ENCODE peak calls at places on chromosomes 11 and 22, in eight cellular contexts. B, U, Q, T, J, F, C and Z are unnamed samples. For H3K4me1, the result is how much of the 10 kb centered on the place peaks cover.

GRCh38 chr22:23116506-23117263 is 25.1 kb downstream of the RSPH14 start:
- DNase-seq in B (no peak), U (no peak), Q (no peak), T (no peak), J (no peak), F (no peak), C (peak), Z (no peak)

GRCh38 chr22:27270818-27271510 is 530.6 kb downstream of the MN1 start:
- DNase-seq in B (peak), U (peak), Q (no peak), T (no peak), J (no peak), F (no peak), C (no peak), Z (no peak)

GRCh38 chr11:33329705-33330329 is 72.6 kb downstream of the HIPK3 start:
- DNase-seq in B (no peak), U (peak), Q (peak), T (peak), J (peak), F (peak), C (peak), Z (peak)

GRCh38 chr22:22388055-22388454 is 120.5 kb downstream of the ZNF280B start:
- DNase-seq in B (no peak), U (no peak), Q (no peak), T (no peak), J (no peak), F (no peak), C (no peak), Z (no peak)

GRCh38 chr11:112345708-112346107 is 85.0 kb upstream of the PLET1 start:
- DNase-seq in B (no peak), U (no peak), Q (no peak), T (no peak), J (no peak), F (no peak), C (peak), Z (peak)

GRCh38 chr11:24155792-24156191 is 341.1 kb upstream of the LUZP2 start:
- DNase-seq in B (no peak), U (no peak), Q (no peak), T (no peak), J (no peak), F (no peak), C (peak), Z (peak)

GRCh38 chr22:50342651-50343540 is at the start of gene PPP6R2:
- DNase-seq in B (peak), U (peak), Q (peak), T (peak), J (peak), F (no peak), C (peak), Z (peak)

GRCh38 chr22:19229600-19229999 is 51.1 kb upstream of the SLC25A1 start:
- DNase-seq in B (no peak), U (no peak), Q (peak), T (no peak), J (no peak), F (no peak), C (no peak), Z (no peak)

DNA sequence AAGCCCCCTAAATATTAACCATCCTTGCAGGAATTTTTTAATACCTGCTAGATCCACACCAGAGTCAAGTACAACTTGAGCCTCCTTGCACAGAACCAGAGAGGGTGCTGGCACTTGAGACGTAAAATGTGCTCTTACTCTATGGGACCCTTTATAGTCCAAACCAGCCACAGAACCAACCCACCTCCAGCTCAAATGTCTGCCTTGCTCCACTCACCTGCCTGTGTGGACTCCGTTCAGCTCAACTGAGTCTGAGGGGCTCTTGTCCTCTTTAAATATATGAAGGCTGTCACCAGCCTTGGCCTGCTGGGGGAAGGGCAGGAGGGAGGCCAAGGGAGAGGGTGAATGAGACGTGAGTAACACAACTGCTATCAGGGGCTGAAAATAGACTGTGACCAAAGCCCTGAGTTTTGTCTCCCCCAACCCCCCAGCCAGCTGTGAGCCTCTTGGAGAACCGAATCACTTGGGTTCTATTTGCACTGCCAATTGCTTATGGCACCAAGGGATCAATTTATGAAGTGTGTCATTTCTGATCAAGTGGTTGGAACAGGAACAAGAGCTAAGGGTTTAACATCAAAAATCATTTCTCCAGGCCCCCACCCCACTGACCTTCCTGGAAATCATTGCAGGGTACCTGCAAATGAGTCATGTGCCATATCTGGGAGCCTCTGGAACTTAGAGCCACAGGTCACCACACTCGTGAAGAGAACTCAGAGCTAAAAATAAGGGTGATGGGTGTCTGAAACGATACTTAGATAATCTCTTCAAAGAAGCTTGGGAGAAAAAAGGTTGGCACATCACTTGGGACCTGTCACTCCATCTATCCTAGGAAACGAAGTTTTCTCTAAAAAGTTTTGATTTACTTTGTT is at the start of gene CSRP3:
- DNase-seq in B (peak), U (no peak), Q (no peak), T (no peak), J (no peak), F (no peak), C (no peak), Z (no peak)
- H3K27ac ChIP-seq in B (peak), U (peak), Q (peak), T (no peak), J (no peak), F (no peak), C (no peak), Z (no peak)

DNA sequence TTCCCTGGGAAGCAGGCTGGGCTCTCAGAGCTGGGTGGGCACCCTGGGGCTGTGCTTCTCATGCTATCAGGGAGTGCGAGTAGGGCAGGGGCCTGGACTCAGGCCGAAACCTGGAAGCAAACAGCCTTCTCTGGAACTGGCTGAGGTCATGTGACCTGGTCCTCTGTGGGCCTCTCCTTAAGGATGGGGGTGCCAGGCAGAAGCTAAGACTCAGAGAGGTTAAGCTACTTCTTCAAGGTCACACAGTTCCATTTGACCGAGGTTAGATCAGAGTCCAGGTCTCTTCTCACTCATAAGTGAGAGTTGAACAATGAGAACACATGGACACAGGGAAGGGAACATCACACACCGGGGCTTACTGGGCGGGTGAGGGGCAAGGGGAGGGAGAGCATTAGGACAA is 7.4 kb downstream of the FADS3 start:
- DNase-seq in B (no peak), U (no peak), Q (no peak), T (no peak), J (no peak), F (no peak), C (no peak), Z (no peak)
- H3K4me1 ChIP-seq in B (half or more), U (under half), Q (under half), T (under half), J (under half), F (under half), C (under half), Z (under half)

GRCh38 chr11:113876074-113876797 is 864 bp upstream of the USP28 start:
- DNase-seq in B (no peak), U (no peak), Q (no peak), T (no peak), J (peak), F (no peak), C (no peak), Z (no peak)
- H3K27ac ChIP-seq in B (peak), U (peak), Q (peak), T (peak), J (peak), F (peak), C (peak), Z (peak)

GRCh38 chr22:36022162-36022561 is 6.5 kb downstream of the RBFOX2 start:
- DNase-seq in B (no peak), U (peak), Q (no peak), T (peak), J (peak), F (no peak), C (no peak), Z (no peak)
- H3K4me1 ChIP-seq in B (under half), U (under half), Q (half or more), T (under half), J (under half), F (under half), C (under half), Z (under half)

DNA sequence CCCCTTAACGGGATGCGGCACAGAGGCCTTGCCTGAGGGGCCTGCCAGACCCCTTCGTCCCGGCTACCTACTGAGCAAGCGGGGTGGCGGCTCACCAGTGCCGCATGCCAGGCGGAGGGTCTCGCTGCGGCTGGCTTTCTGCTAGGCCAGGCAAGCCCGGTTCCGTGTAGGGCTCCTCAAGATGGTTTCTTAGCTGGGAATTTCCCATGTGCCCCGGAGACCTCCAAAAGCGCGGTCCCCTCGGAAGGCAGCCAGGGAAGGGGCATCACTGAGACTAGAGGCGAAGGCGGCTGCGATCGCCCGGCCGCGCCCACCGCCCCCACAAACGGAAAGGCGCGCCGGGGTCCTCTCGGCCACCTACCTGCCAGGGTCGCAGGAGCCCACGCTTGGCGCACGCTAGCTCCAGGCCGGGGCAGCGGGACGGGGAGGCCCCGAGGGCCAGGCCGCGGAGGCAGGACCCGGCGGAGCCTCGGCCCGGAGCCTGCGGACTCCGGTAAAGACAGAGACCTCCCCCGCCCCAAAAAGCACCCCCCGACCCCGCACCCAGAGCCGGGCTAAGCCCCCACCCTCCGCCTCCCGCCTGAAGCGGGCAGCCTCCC is 23.8 kb downstream of the MICAL3 start:
- DNase-seq in B (no peak), U (peak), Q (no peak), T (no peak), J (no peak), F (no peak), C (peak), Z (peak)
- H3K27ac ChIP-seq in B (peak), U (peak), Q (peak), T (peak), J (peak), F (peak), C (no peak), Z (no peak)

DNA sequence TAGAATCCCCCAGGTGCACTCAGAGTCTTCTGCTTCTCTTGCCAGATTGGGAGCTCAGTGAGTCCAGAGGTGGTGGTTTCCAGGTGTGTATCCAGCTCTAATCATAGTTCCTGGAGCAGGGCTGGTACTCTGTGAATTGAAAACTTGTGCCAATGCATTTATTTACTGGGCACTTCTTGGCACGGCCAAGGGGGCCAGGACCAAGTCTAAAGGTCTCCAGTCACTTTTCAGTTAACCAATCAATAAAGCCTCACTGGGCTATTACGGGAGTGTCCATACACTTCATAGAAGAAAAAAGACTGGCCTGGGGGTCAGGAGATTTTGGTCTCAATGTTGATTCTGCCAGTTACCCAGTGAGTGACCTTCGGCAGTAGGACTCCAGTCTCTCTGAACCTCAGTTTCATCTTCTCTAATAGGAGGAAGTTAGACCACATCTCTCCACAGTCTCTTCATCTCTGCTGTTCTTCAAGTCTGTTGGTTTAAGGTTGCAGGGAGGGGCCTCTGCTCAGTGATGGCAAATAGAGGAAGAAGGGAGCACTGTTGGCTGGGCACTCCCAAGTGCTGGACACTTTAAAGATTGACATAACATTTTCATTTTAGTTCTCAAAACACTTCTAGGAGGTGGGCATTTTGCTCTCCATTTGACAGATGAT is 188.5 kb upstream of the E2F8 start:
- DNase-seq in B (no peak), U (no peak), Q (peak), T (no peak), J (no peak), F (no peak), C (no peak), Z (no peak)
- H3K4me1 ChIP-seq in B (under half), U (under half), Q (under half), T (under half), J (half or more), F (under half), C (under half), Z (under half)

GRCh38 chr11:27397619-27398412 is 34.8 kb upstream of the CCDC34 start:
- DNase-seq in B (no peak), U (no peak), Q (no peak), T (no peak), J (no peak), F (no peak), C (no peak), Z (no peak)
- H3K27ac ChIP-seq in B (no peak), U (peak), Q (peak), T (no peak), J (no peak), F (peak), C (no peak), Z (no peak)